ENCODE peak calls at places on chromosomes 1 and 21, in eight cellular contexts. E is SK-MEL-5, H is suprapubic skin, R is DMS153, C is body of pancreas, I is astrocyte of the cerebellum, J is HEK293T, G is NCI-H446 treated with DMSO at 0.1 percent for 48 hours. Q is an unnamed sample.

GRCh38 chr1:173002891-173003582 is 47.7 kb downstream of the TNFSF18 start:
- DNase-seq in E (peak), H (no peak), R (no peak), C (no peak), I (no peak), J (no peak), G (no peak), Q (no peak)

GRCh38 chr1:9701661-9702060 is 50.1 kb downstream of the PIK3CD start:
- DNase-seq in E (no peak), H (no peak), R (no peak), C (no peak), I (no peak), J (no peak), G (no peak), Q (no peak)

GRCh38 chr1:84435159-84435558 is 36.9 kb downstream of the DNASE2B start:
- DNase-seq in E (no peak), H (no peak), R (no peak), C (no peak), I (no peak), J (no peak), G (no peak), Q (no peak)

GRCh38 chr1:13618483-13618882 is 34.9 kb downstream of the PDPN start:
- DNase-seq in E (no peak), H (no peak), R (no peak), C (no peak), I (no peak), J (no peak), G (no peak), Q (no peak)

GRCh38 chr1:41431490-41432350 is 52.8 kb downstream of the EDN2 start:
- DNase-seq in E (no peak), H (no peak), R (no peak), C (peak), I (no peak), J (no peak), G (no peak), Q (no peak)

GRCh38 chr1:237084399-237085077 is 42.6 kb downstream of the RYR2 start:
- DNase-seq in E (no peak), H (no peak), R (no peak), C (no peak), I (no peak), J (no peak), G (no peak), Q (no peak)

GRCh38 chr1:81432089-81432488 is 368.6 kb upstream of the ADGRL2 start:
- DNase-seq in E (peak), H (no peak), R (no peak), C (no peak), I (no peak), J (no peak), G (no peak), Q (no peak)

GRCh38 chr1:55049271-55049913 is 10.0 kb downstream of the PCSK9 start:
- DNase-seq in E (no peak), H (peak), R (no peak), C (no peak), I (no peak), J (no peak), G (no peak), Q (no peak)

GRCh38 chr21:16084776-16085364 is 355.1 kb downstream of the USP25 start:
- DNase-seq in E (peak), H (peak), R (no peak), C (peak), I (peak), J (peak), G (peak), Q (no peak)

GRCh38 chr1:217087981-217088380 is 364.8 kb upstream of the ESRRG start:
- DNase-seq in E (no peak), H (no peak), R (no peak), C (no peak), I (no peak), J (no peak), G (no peak), Q (no peak)

GRCh38 chr1:211285196-211285595 is 26.0 kb downstream of the RCOR3 start:
- DNase-seq in E (no peak), H (no peak), R (no peak), C (no peak), I (peak), J (no peak), G (no peak), Q (no peak)